ENCODE peak calls at places on chromosomes 2 and 18, in four cellular contexts. One of them, this sample, is unnamed.

GRCh38 chr2:104793971-104794370 is 59.9 kb upstream of the POU3F3 start:
- DNase-seq in A549: no peak
- DNase-seq in fibroblast of the aortic adventitia: no peak
- DNase-seq in stimulated activated CD8-positive, alpha-beta memory T cell treated with anti-CD3 and anti-CD28 coated beads, Interleukin-15, amount 100 ng/mL, for 24 hours: no peak
- DNase-seq in this sample: peak

GRCh38 chr2:688504-689076 is 11.4 kb upstream of the TMEM18 start:
- DNase-seq in fibroblast of the aortic adventitia: no peak
- DNase-seq in stimulated activated CD8-positive, alpha-beta memory T cell treated with anti-CD3 and anti-CD28 coated beads, Interleukin-15, amount 100 ng/mL, for 24 hours: no peak
- DNase-seq in A549: no peak
- DNase-seq in this sample: no peak

GRCh38 chr2:203650860-203651613 is 55.4 kb upstream of the CD28 start:
- DNase-seq in stimulated activated CD8-positive, alpha-beta memory T cell treated with anti-CD3 and anti-CD28 coated beads, Interleukin-15, amount 100 ng/mL, for 24 hours: no peak
- DNase-seq in fibroblast of the aortic adventitia: peak
- DNase-seq in A549: peak
- DNase-seq in this sample: peak

GRCh38 chr2:117936871-117937428 is 76.9 kb downstream of the CCDC93 start:
- DNase-seq in stimulated activated CD8-positive, alpha-beta memory T cell treated with anti-CD3 and anti-CD28 coated beads, Interleukin-15, amount 100 ng/mL, for 24 hours: no peak
- DNase-seq in A549: no peak
- DNase-seq in fibroblast of the aortic adventitia: peak
- DNase-seq in this sample: no peak

GRCh38 chr2:231159306-231159705 is 34.5 kb upstream of the HTR2B start:
- DNase-seq in A549: no peak
- DNase-seq in fibroblast of the aortic adventitia: peak
- DNase-seq in stimulated activated CD8-positive, alpha-beta memory T cell treated with anti-CD3 and anti-CD28 coated beads, Interleukin-15, amount 100 ng/mL, for 24 hours: no peak
- DNase-seq in this sample: no peak

GRCh38 chr2:5693288-5694015 is 1.3 kb downstream of the SOX11 start:
- DNase-seq in stimulated activated CD8-positive, alpha-beta memory T cell treated with anti-CD3 and anti-CD28 coated beads, Interleukin-15, amount 100 ng/mL, for 24 hours: no peak
- DNase-seq in fibroblast of the aortic adventitia: no peak
- DNase-seq in A549: no peak
- DNase-seq in this sample: peak

GRCh38 chr2:233519787-233520611 is 46.6 kb downstream of the USP40 start:
- DNase-seq in fibroblast of the aortic adventitia: no peak
- DNase-seq in A549: no peak
- DNase-seq in stimulated activated CD8-positive, alpha-beta memory T cell treated with anti-CD3 and anti-CD28 coated beads, Interleukin-15, amount 100 ng/mL, for 24 hours: no peak
- DNase-seq in this sample: no peak

GRCh38 chr2:158729873-158730620 is 65.1 kb upstream of the DAPL1 start:
- DNase-seq in A549: no peak
- DNase-seq in stimulated activated CD8-positive, alpha-beta memory T cell treated with anti-CD3 and anti-CD28 coated beads, Interleukin-15, amount 100 ng/mL, for 24 hours: no peak
- DNase-seq in fibroblast of the aortic adventitia: no peak
- DNase-seq in this sample: no peak

GRCh38 chr2:169077674-169078240 is 8.4 kb downstream of the DHRS9 start:
- DNase-seq in A549: no peak
- DNase-seq in fibroblast of the aortic adventitia: no peak
- DNase-seq in stimulated activated CD8-positive, alpha-beta memory T cell treated with anti-CD3 and anti-CD28 coated beads, Interleukin-15, amount 100 ng/mL, for 24 hours: no peak
- DNase-seq in this sample: no peak

GRCh38 chr2:70961648-70961994 is 16.8 kb upstream of the ANKRD53 start:
- DNase-seq in A549: no peak
- DNase-seq in stimulated activated CD8-positive, alpha-beta memory T cell treated with anti-CD3 and anti-CD28 coated beads, Interleukin-15, amount 100 ng/mL, for 24 hours: no peak
- DNase-seq in fibroblast of the aortic adventitia: no peak
- DNase-seq in this sample: no peak

GRCh38 chr2:172339431-172340010 is 87.9 kb upstream of the ITGA6 start:
- DNase-seq in fibroblast of the aortic adventitia: peak
- DNase-seq in stimulated activated CD8-positive, alpha-beta memory T cell treated with anti-CD3 and anti-CD28 coated beads, Interleukin-15, amount 100 ng/mL, for 24 hours: no peak
- DNase-seq in A549: no peak
- DNase-seq in this sample: no peak

GRCh38 chr2:104290566-104290891 is 563.4 kb upstream of the POU3F3 start:
- DNase-seq in stimulated activated CD8-positive, alpha-beta memory T cell treated with anti-CD3 and anti-CD28 coated beads, Interleukin-15, amount 100 ng/mL, for 24 hours: no peak
- DNase-seq in A549: no peak
- DNase-seq in fibroblast of the aortic adventitia: no peak
- DNase-seq in this sample: no peak

GRCh38 chr2:38095996-38096861 is 20.3 kb upstream of the CYP1B1 start:
- DNase-seq in A549: no peak
- DNase-seq in stimulated activated CD8-positive, alpha-beta memory T cell treated with anti-CD3 and anti-CD28 coated beads, Interleukin-15, amount 100 ng/mL, for 24 hours: no peak
- DNase-seq in fibroblast of the aortic adventitia: peak
- DNase-seq in this sample: no peak

GRCh38 chr18:57048351-57048750 is 98.5 kb upstream of the BOD1L2 start:
- DNase-seq in A549: no peak
- DNase-seq in stimulated activated CD8-positive, alpha-beta memory T cell treated with anti-CD3 and anti-CD28 coated beads, Interleukin-15, amount 100 ng/mL, for 24 hours: no peak
- DNase-seq in fibroblast of the aortic adventitia: no peak
- DNase-seq in this sample: no peak